ENCODE peak calls at places on chromosomes 16 and 17, in seven cellular contexts. One of them, this sample, is unnamed.

GRCh38 chr17:65485388-65486299 is 75.8 kb downstream of the AXIN2 start:
- DNase-seq in foreskin fibroblast: no peak
- DNase-seq in astrocyte of the spinal cord: peak
- DNase-seq in left ventricle myocardium inferior: peak
- DNase-seq in cardiac fibroblast: peak
- DNase-seq in A549: no peak
- DNase-seq in ascending aorta: peak
- DNase-seq in this sample: no peak

GRCh38 chr17:79500738-79501533 is 109.9 kb downstream of the RBFOX3 start:
- DNase-seq in foreskin fibroblast: no peak
- DNase-seq in astrocyte of the spinal cord: no peak
- DNase-seq in left ventricle myocardium inferior: no peak
- DNase-seq in cardiac fibroblast: no peak
- DNase-seq in A549: no peak
- DNase-seq in ascending aorta: no peak
- DNase-seq in this sample: no peak

GRCh38 chr16:70442344-70442743 is 3.4 kb upstream of the ST3GAL2 start:
- DNase-seq in foreskin fibroblast: no peak
- DNase-seq in astrocyte of the spinal cord: no peak
- DNase-seq in left ventricle myocardium inferior: no peak
- DNase-seq in cardiac fibroblast: no peak
- DNase-seq in A549: no peak
- DNase-seq in ascending aorta: no peak
- DNase-seq in this sample: no peak

GRCh38 chr16:7366041-7366440 is 33.4 kb downstream of the RBFOX1 start:
- DNase-seq in foreskin fibroblast: no peak
- DNase-seq in astrocyte of the spinal cord: no peak
- DNase-seq in left ventricle myocardium inferior: no peak
- DNase-seq in cardiac fibroblast: no peak
- DNase-seq in A549: no peak
- DNase-seq in ascending aorta: no peak
- DNase-seq in this sample: no peak

GRCh38 chr16:12323007-12323699 is 346.6 kb downstream of the SNX29 start:
- DNase-seq in foreskin fibroblast: no peak
- DNase-seq in astrocyte of the spinal cord: no peak
- DNase-seq in left ventricle myocardium inferior: no peak
- DNase-seq in cardiac fibroblast: no peak
- DNase-seq in A549: no peak
- DNase-seq in ascending aorta: no peak
- DNase-seq in this sample: no peak

GRCh38 chr17:51692917-51693316 is 432.6 kb downstream of the UTP18 start:
- DNase-seq in foreskin fibroblast: no peak
- DNase-seq in astrocyte of the spinal cord: no peak
- DNase-seq in left ventricle myocardium inferior: no peak
- DNase-seq in cardiac fibroblast: no peak
- DNase-seq in A549: no peak
- DNase-seq in ascending aorta: no peak
- DNase-seq in this sample: no peak

GRCh38 chr17:40301315-40301714 is 7.7 kb upstream of the RARA start:
- DNase-seq in foreskin fibroblast: no peak
- DNase-seq in astrocyte of the spinal cord: no peak
- DNase-seq in left ventricle myocardium inferior: no peak
- DNase-seq in cardiac fibroblast: no peak
- DNase-seq in A549: peak
- DNase-seq in ascending aorta: no peak
- DNase-seq in this sample: no peak

GRCh38 chr16:7270006-7270405 is 62.6 kb upstream of the RBFOX1 start:
- DNase-seq in foreskin fibroblast: no peak
- DNase-seq in astrocyte of the spinal cord: no peak
- DNase-seq in left ventricle myocardium inferior: no peak
- DNase-seq in cardiac fibroblast: no peak
- DNase-seq in A549: no peak
- DNase-seq in ascending aorta: no peak
- DNase-seq in this sample: no peak

GRCh38 chr16:83355570-83356218 is 452.1 kb upstream of the HSBP1 start:
- DNase-seq in foreskin fibroblast: no peak
- DNase-seq in astrocyte of the spinal cord: no peak
- DNase-seq in left ventricle myocardium inferior: no peak
- DNase-seq in cardiac fibroblast: no peak
- DNase-seq in A549: no peak
- DNase-seq in ascending aorta: no peak
- DNase-seq in this sample: no peak

GRCh38 chr16:59192551-59193199 is 458.6 kb upstream of the GOT2 start:
- DNase-seq in foreskin fibroblast: no peak
- DNase-seq in astrocyte of the spinal cord: peak
- DNase-seq in left ventricle myocardium inferior: no peak
- DNase-seq in cardiac fibroblast: no peak
- DNase-seq in A549: peak
- DNase-seq in ascending aorta: no peak
- DNase-seq in this sample: no peak

GRCh38 chr17:8152981-8153549 is 861 bp upstream of the PER1 start:
- DNase-seq in foreskin fibroblast: no peak
- DNase-seq in astrocyte of the spinal cord: no peak
- DNase-seq in left ventricle myocardium inferior: no peak
- DNase-seq in cardiac fibroblast: no peak
- DNase-seq in A549: no peak
- DNase-seq in ascending aorta: no peak
- DNase-seq in this sample: no peak

GRCh38 chr16:293043-293775 is 10.2 kb downstream of the PDIA2 start:
- DNase-seq in foreskin fibroblast: no peak
- DNase-seq in astrocyte of the spinal cord: no peak
- DNase-seq in left ventricle myocardium inferior: no peak
- DNase-seq in cardiac fibroblast: no peak
- DNase-seq in A549: no peak
- DNase-seq in ascending aorta: no peak
- DNase-seq in this sample: no peak

GRCh38 chr16:301235-301634 is 18.3 kb downstream of the PDIA2 start:
- DNase-seq in foreskin fibroblast: no peak
- DNase-seq in astrocyte of the spinal cord: no peak
- DNase-seq in left ventricle myocardium inferior: no peak
- DNase-seq in cardiac fibroblast: no peak
- DNase-seq in A549: no peak
- DNase-seq in ascending aorta: no peak
- DNase-seq in this sample: no peak

GRCh38 chr16:296276-296675 is 13.3 kb downstream of the PDIA2 start:
- DNase-seq in foreskin fibroblast: no peak
- DNase-seq in astrocyte of the spinal cord: no peak
- DNase-seq in left ventricle myocardium inferior: no peak
- DNase-seq in cardiac fibroblast: no peak
- DNase-seq in A549: no peak
- DNase-seq in ascending aorta: no peak
- DNase-seq in this sample: no peak

GRCh38 chr16:297832-298231 is 14.9 kb downstream of the PDIA2 start:
- DNase-seq in foreskin fibroblast: no peak
- DNase-seq in astrocyte of the spinal cord: no peak
- DNase-seq in left ventricle myocardium inferior: no peak
- DNase-seq in cardiac fibroblast: no peak
- DNase-seq in A549: no peak
- DNase-seq in ascending aorta: no peak
- DNase-seq in this sample: no peak

DNA sequence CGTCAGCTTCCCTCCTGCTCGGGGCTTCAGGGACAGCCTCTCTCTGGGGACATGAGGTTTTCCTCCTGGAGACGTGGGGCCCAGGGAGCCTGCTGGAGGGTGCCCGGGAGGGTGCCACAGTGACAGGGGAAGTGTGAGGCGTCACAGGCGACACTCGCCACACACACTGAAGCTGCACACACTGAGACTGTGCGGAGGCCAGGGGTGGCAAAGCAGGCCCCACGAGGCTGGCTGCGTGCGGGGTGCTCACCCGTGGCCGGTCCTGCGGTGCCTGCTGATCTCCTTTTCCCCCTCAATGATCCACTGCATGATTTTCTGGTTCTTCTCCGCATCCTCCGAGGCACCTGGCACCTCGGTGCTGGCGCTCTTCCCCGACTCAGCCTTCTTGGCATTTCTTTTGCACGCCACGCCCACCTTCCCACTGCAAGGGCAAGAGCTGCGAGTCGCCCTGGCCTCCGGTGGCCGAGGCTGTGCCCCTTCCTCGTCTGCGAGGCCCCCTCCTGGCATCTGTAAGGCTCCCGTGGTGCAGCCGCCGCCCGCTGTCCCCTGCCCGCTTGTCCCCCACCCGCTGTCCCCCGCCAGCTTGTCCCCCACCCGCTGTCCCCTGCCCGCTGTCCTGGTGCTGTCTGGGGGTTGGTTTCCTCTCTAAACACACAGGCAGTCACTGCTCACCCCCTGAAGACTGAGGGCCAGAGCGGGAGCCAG is 14.0 kb downstream of the PDIA2 start:
- DNase-seq in foreskin fibroblast: no peak
- DNase-seq in astrocyte of the spinal cord: no peak
- DNase-seq in left ventricle myocardium inferior: no peak
- DNase-seq in cardiac fibroblast: no peak
- DNase-seq in A549: no peak
- DNase-seq in ascending aorta: no peak
- DNase-seq in this sample: no peak
- H3K4me3 ChIP-seq in foreskin fibroblast: no peak
- H3K4me3 ChIP-seq in astrocyte of the spinal cord: no peak
- H3K4me3 ChIP-seq in left ventricle myocardium inferior: no peak
- H3K4me3 ChIP-seq in cardiac fibroblast: no peak
- H3K4me3 ChIP-seq in A549: no peak
- H3K4me3 ChIP-seq in ascending aorta: no peak
- H3K4me3 ChIP-seq in this sample: no peak

GRCh38 chr17:44956076-44956475 is 8.5 kb upstream of the KIF18B start:
- DNase-seq in foreskin fibroblast: no peak
- DNase-seq in astrocyte of the spinal cord: no peak
- DNase-seq in left ventricle myocardium inferior: no peak
- DNase-seq in cardiac fibroblast: no peak
- DNase-seq in A549: no peak
- DNase-seq in ascending aorta: no peak
- DNase-seq in this sample: no peak

GRCh38 chr17:44960654-44961053 is 7.4 kb downstream of the C1QL1 start:
- DNase-seq in foreskin fibroblast: no peak
- DNase-seq in astrocyte of the spinal cord: no peak
- DNase-seq in left ventricle myocardium inferior: no peak
- DNase-seq in cardiac fibroblast: no peak
- DNase-seq in A549: peak
- DNase-seq in ascending aorta: no peak
- DNase-seq in this sample: no peak

GRCh38 chr17:44952946-44953475 is 5.4 kb upstream of the KIF18B start:
- DNase-seq in foreskin fibroblast: no peak
- DNase-seq in astrocyte of the spinal cord: no peak
- DNase-seq in left ventricle myocardium inferior: no peak
- DNase-seq in cardiac fibroblast: no peak
- DNase-seq in A549: no peak
- DNase-seq in ascending aorta: no peak
- DNase-seq in this sample: no peak

GRCh38 chr17:44959821-44960523 is 8.1 kb downstream of the C1QL1 start:
- DNase-seq in foreskin fibroblast: no peak
- DNase-seq in astrocyte of the spinal cord: no peak
- DNase-seq in left ventricle myocardium inferior: no peak
- DNase-seq in cardiac fibroblast: no peak
- DNase-seq in A549: no peak
- DNase-seq in ascending aorta: no peak
- DNase-seq in this sample: no peak

DNA sequence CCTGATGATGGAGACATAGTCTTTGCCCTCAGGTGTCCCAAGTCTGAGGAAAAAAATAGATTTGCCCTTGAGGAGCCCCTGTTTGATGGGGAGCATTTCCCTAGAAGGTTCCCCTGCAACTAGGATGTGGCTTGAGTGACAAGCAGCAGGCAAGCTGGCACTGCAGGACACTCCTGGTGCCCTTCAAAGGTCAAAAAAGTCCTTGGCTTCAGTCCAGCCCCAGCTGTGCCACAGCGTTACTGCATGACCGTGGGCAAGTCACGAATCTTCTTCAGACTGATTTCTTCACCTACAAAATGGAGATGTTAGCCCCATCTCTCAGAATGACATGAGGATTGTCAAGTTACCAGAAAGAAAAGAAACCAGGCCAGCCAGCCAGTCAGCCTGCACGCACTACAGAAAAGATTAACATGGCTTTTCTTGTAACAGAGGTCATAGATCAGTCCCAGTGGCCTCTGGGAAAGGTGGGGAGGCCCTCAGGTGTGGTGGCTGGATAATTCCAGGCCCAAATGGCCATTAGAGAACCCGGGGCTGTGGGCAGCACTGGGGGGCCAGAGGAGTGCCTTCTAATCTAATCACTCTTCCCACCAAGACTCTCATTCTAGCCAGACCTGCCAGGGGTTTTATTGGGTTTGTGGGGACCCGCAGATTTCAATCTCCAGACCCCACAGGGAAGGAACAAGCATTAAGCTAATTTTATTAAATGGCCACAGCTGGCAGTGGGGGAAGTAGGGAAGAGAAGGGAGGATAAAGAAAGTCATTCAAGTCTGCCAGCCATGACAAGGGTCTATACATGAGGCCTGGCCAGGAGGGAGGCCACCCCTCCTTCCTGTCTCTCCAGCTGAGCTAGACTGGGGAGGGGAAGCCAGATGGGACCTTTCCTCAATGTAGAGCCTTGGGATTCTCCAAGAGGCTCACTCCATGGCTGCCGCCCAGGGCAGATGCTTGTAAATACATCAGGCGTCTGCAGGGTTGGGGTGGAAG is 9.7 kb upstream of the KIF18B start:
- DNase-seq in foreskin fibroblast: no peak
- DNase-seq in astrocyte of the spinal cord: no peak
- DNase-seq in left ventricle myocardium inferior: no peak
- DNase-seq in cardiac fibroblast: no peak
- DNase-seq in A549: no peak
- DNase-seq in ascending aorta: no peak
- DNase-seq in this sample: no peak
- H3K4me3 ChIP-seq in foreskin fibroblast: no peak
- H3K4me3 ChIP-seq in astrocyte of the spinal cord: no peak
- H3K4me3 ChIP-seq in left ventricle myocardium inferior: no peak
- H3K4me3 ChIP-seq in cardiac fibroblast: no peak
- H3K4me3 ChIP-seq in A549: no peak
- H3K4me3 ChIP-seq in ascending aorta: no peak
- H3K4me3 ChIP-seq in this sample: no peak

GRCh38 chr17:14138649-14139048 is 69.3 kb downstream of the COX10 start:
- DNase-seq in foreskin fibroblast: no peak
- DNase-seq in astrocyte of the spinal cord: no peak
- DNase-seq in left ventricle myocardium inferior: no peak
- DNase-seq in cardiac fibroblast: no peak
- DNase-seq in A549: no peak
- DNase-seq in ascending aorta: no peak
- DNase-seq in this sample: no peak

GRCh38 chr17:14149751-14150150 is 80.4 kb downstream of the COX10 start:
- DNase-seq in foreskin fibroblast: no peak
- DNase-seq in astrocyte of the spinal cord: no peak
- DNase-seq in left ventricle myocardium inferior: no peak
- DNase-seq in cardiac fibroblast: no peak
- DNase-seq in A549: no peak
- DNase-seq in ascending aorta: no peak
- DNase-seq in this sample: no peak

GRCh38 chr17:14143678-14144077 is 74.4 kb downstream of the COX10 start:
- DNase-seq in foreskin fibroblast: no peak
- DNase-seq in astrocyte of the spinal cord: no peak
- DNase-seq in left ventricle myocardium inferior: no peak
- DNase-seq in cardiac fibroblast: no peak
- DNase-seq in A549: no peak
- DNase-seq in ascending aorta: no peak
- DNase-seq in this sample: no peak

GRCh38 chr17:14144513-14144912 is 75.2 kb downstream of the COX10 start:
- DNase-seq in foreskin fibroblast: no peak
- DNase-seq in astrocyte of the spinal cord: no peak
- DNase-seq in left ventricle myocardium inferior: no peak
- DNase-seq in cardiac fibroblast: no peak
- DNase-seq in A549: no peak
- DNase-seq in ascending aorta: no peak
- DNase-seq in this sample: no peak
- H3K4me3 ChIP-seq in foreskin fibroblast: no peak
- H3K4me3 ChIP-seq in astrocyte of the spinal cord: no peak
- H3K4me3 ChIP-seq in left ventricle myocardium inferior: no peak
- H3K4me3 ChIP-seq in cardiac fibroblast: no peak
- H3K4me3 ChIP-seq in A549: no peak
- H3K4me3 ChIP-seq in ascending aorta: peak
- H3K4me3 ChIP-seq in this sample: no peak

GRCh38 chr16:30356401-30357084 is 1.4 kb upstream of the CD2BP2 start:
- DNase-seq in foreskin fibroblast: no peak
- DNase-seq in astrocyte of the spinal cord: no peak
- DNase-seq in left ventricle myocardium inferior: no peak
- DNase-seq in cardiac fibroblast: no peak
- DNase-seq in A549: no peak
- DNase-seq in ascending aorta: no peak
- DNase-seq in this sample: no peak
- H3K4me3 ChIP-seq in foreskin fibroblast: peak
- H3K4me3 ChIP-seq in astrocyte of the spinal cord: no peak
- H3K4me3 ChIP-seq in left ventricle myocardium inferior: peak
- H3K4me3 ChIP-seq in cardiac fibroblast: no peak
- H3K4me3 ChIP-seq in A549: peak
- H3K4me3 ChIP-seq in ascending aorta: no peak
- H3K4me3 ChIP-seq in this sample: no peak